ENCODE peak calls at places on chromosomes 1 and 21, in seven cellular contexts. I, B, J, A, X, E and Z are unnamed samples.

GRCh38 chr1:201128962-201129361 is 2.0 kb upstream of the ASCL5 start:
- DNase-seq in E (no peak), A (no peak), I (no peak), X (no peak), B (no peak), J (no peak), Z (no peak)

GRCh38 chr21:26846036-26846931 is 1.1 kb upstream of the ADAMTS1 start:
- DNase-seq in I (peak; percentile 40), A (peak; percentile 40), J (peak; percentile 94), B (peak; percentile 93), X (peak; percentile 84), E (peak; percentile 71), Z (peak; percentile 91)

GRCh38 chr1:156153362-156153761 is at the start of gene SEMA4A:
- DNase-seq in B (no peak), A (peak; percentile 48), J (no peak), I (peak; percentile 89), X (no peak), E (peak; percentile 80), Z (no peak)

GRCh38 chr1:153560241-153560640 is 5.4 kb downstream of the S100A2 start:
- DNase-seq in I (no peak), J (no peak), X (no peak), B (no peak), A (no peak), E (no peak), Z (no peak)

GRCh38 chr1:36516372-36517018 is 33.8 kb upstream of the CSF3R start:
- DNase-seq in E (peak; percentile 59), X (peak; percentile 76), B (no peak), A (no peak), J (no peak), I (no peak), Z (peak; percentile 62)

GRCh38 chr1:70436617-70437236 is 25.7 kb downstream of the CTH start:
- DNase-seq in E (no peak), J (peak; percentile 8), X (no peak), I (no peak), A (no peak), B (no peak), Z (no peak)

GRCh38 chr1:230128569-230129269 is 61.7 kb downstream of the GALNT2 start:
- DNase-seq in J (no peak), B (no peak), I (no peak), E (no peak), A (no peak), X (no peak), Z (no peak)

GRCh38 chr1:230713915-230714764 is at the start of gene AGT:
- DNase-seq in A (peak; percentile 90), I (peak; percentile 71), E (no peak), B (peak; percentile 26), J (peak; percentile 84), X (peak; percentile 80), Z (peak; percentile 83)

GRCh38 chr1:179743679-179744400 is 749 bp downstream of the FAM163A start:
- DNase-seq in J (no peak), A (no peak), X (peak; percentile 21), I (no peak), B (no peak), E (no peak), Z (no peak)

GRCh38 chr1:52037402-52037814 is 3.8 kb upstream of the KTI12 start:
- DNase-seq in J (no peak), B (no peak), X (no peak), I (peak; percentile 36), E (no peak), A (no peak), Z (no peak)

GRCh38 chr1:107649023-107649422 is 316.0 kb downstream of the VAV3 start:
- DNase-seq in A (no peak), B (no peak), J (no peak), X (no peak), E (no peak), I (no peak), Z (no peak)

GRCh38 chr1:41629571-41629970 is 145.1 kb upstream of the EDN2 start:
- DNase-seq in J (no peak), E (no peak), B (no peak), I (no peak), A (no peak), X (no peak), Z (no peak)

GRCh38 chr1:155859881-155860841 is 794 bp downstream of the SYT11 start:
- DNase-seq in B (peak; percentile 88), E (no peak), X (peak; percentile 34), I (no peak), A (peak; percentile 21), J (peak; percentile 94), Z (peak; percentile 77)

GRCh38 chr1:21651214-21652042 is 17.7 kb downstream of the RAP1GAP start:
- DNase-seq in A (peak; percentile 56), I (no peak), B (peak; percentile 33), E (no peak), J (no peak), X (peak; percentile 73), Z (no peak)

GRCh38 chr1:226436855-226437491 is 29.1 kb upstream of the PARP1 start:
- DNase-seq in A (peak; percentile 12), B (no peak), E (no peak), I (no peak), J (no peak), X (no peak), Z (no peak)

GRCh38 chr1:174875306-174875705 is 124.4 kb upstream of the CACYBP start:
- DNase-seq in I (peak; percentile 13), A (peak; percentile 84), J (no peak), B (no peak), E (peak; percentile 78), X (peak; percentile 17), Z (no peak)

GRCh38 chr1:35727434-35727825 is 8.7 kb upstream of the C1orf216 start:
- DNase-seq in X (no peak), J (no peak), A (no peak), I (no peak), E (no peak), B (no peak), Z (no peak)

GRCh38 chr1:59219926-59220325 is 77.0 kb upstream of the FGGY start:
- DNase-seq in A (no peak), E (no peak), X (no peak), I (no peak), J (no peak), B (no peak), Z (no peak)

DNA sequence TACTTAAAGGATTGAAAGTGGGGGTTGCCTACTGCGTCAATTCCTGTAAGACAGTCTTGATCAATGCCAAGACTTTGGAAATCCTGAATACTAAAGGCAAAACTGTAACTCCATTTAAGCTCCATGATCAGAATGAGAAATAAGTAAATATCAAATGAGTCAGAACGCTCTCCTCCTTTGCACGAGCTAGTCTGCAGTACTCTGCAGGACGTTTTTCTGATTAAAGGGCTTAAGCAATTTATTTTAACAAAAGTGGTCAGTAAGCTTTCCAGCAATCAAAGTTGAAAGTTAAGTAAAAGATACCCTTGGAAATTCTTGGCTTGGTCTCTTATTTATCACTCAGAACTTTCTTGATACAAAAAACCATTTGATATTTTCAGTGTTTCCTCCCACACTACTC is 35.7 kb upstream of the ARHGAP29 start:
- DNase-seq in E (no peak), J (no peak), X (no peak), I (no peak), A (no peak), B (no peak), Z (no peak)
- H3K4me1 ChIP-seq in E (no peaks in the 10 kb centered on the region), J (no peaks in the 10 kb centered on the region), X (no peaks in the 10 kb centered on the region), I (no peaks in the 10 kb centered on the region), A (no peaks in the 10 kb centered on the region), B (peaks cover 9% of the 10 kb centered on the region), Z (no peaks in the 10 kb centered on the region)

DNA sequence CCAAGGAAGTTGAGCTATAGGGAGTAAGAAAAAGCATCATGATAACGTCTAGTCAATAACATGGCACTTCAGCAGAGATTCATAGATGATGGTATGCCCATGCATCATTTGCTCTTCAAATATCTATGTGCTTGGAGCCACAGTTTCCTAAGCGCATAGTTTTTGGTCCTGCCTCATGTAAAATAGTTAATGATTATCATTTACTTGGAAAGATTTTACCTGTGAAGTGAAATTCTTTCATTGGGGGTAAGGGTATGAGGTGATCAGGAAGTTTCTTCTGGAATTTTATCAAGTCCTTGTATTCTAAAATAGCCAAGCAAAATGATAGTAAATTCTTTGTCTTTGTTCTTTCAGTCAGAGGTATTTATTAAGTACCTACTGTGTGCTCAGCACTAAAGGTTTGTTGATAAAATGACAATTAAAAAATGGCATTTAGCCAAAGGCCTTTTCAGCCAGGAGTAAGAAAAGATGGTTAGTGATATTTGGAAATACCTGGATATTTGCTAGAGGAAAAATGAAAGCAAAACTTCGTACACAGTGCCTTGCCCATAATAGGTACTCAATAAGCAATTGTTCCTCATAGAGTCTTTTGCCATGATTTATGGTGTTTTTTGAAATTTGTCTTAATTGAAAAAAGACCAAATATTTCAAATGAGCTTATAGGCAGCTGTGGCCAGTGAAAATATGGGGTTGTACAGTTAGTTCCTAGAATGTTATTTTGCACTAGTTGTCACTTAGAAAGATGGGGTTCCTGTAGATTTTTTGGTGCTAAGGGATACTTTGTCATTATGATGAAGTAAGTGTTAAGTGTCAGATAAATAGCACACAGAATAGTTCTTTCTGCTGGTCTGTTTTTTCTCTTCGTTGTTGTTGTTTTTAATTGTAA is 13.1 kb downstream of the PDIK1L start:
- DNase-seq in I (no peak), A (no peak), X (no peak), E (no peak), B (no peak), J (no peak), Z (no peak)
- H3K4me1 ChIP-seq in I (no peaks in the 10 kb centered on the region), A (peaks cover 31% of the 10 kb centered on the region), X (peaks cover 24% of the 10 kb centered on the region), E (no peaks in the 10 kb centered on the region), B (no peaks in the 10 kb centered on the region), J (peaks cover 14% of the 10 kb centered on the region), Z (no peaks in the 10 kb centered on the region)

GRCh38 chr1:50981741-50982140 is 11.7 kb downstream of the CDKN2C start:
- DNase-seq in E (no peak), I (no peak), A (no peak), J (peak; percentile 10), X (no peak), B (no peak), Z (no peak)

GRCh38 chr1:50978852-50979781 is 9.1 kb downstream of the CDKN2C start:
- DNase-seq in X (no peak), B (no peak), J (peak; percentile 19), E (no peak), I (no peak), A (peak; percentile 32), Z (no peak)

GRCh38 chr1:50978144-50978851 is 8.3 kb downstream of the CDKN2C start:
- DNase-seq in J (peak; percentile 75), E (no peak), B (peak; percentile 63), X (peak; percentile 47), A (peak; percentile 79), I (peak; percentile 42), Z (peak; percentile 85)

GRCh38 chr1:50979964-50980363 is 9.9 kb downstream of the CDKN2C start:
- DNase-seq in X (no peak), E (no peak), J (no peak), B (no peak), I (no peak), A (no peak), Z (no peak)

DNA sequence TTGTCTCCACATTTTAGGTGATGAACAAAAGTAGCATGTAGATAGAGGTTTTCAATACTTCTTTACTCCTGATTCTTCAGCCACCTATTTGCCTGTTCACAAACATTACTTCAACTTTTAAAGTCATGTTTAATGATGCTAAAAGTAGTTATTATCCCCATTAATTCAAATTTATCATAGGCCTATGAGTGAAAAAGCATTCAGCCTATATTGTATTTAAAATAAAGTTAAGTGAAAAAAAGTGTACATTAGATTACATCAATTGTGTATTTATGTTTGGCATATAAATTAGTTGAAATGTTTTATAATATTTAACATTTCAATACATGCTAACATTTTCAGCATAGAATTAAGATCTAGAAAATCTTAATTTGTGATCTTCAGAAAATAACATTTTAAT is 10.5 kb downstream of the CDKN2C start:
- DNase-seq in I (no peak), X (no peak), J (no peak), B (no peak), A (no peak), E (no peak), Z (no peak)
- H3K4me1 ChIP-seq in I (no peaks in the 10 kb centered on the region), X (no peaks in the 10 kb centered on the region), J (no peaks in the 10 kb centered on the region), B (peaks cover 3% of the 10 kb centered on the region), A (no peaks in the 10 kb centered on the region), E (no peaks in the 10 kb centered on the region), Z (peaks cover 7% of the 10 kb centered on the region)

GRCh38 chr1:63829349-63830327 is 55.8 kb downstream of the ROR1 start:
- DNase-seq in J (no peak), I (peak; percentile 10), X (no peak), E (no peak), A (no peak), B (no peak), Z (no peak)
- H3K4me1 ChIP-seq in J (peaks cover 21% of the 10 kb centered on the region), I (peaks cover 2% of the 10 kb centered on the region), X (peaks cover 14% of the 10 kb centered on the region), E (no peaks in the 10 kb centered on the region), A (peaks cover 18% of the 10 kb centered on the region), B (peaks cover 3% of the 10 kb centered on the region), Z (peaks cover 75% of the 10 kb centered on the region)